ENCODE peak calls at places on chromosome 9, in seven cellular contexts. One of them, this sample, is unnamed.

GRCh38 chr9:138078846-138079245 is 201.3 kb downstream of the CACNA1B start:
- DNase-seq in stimulated activated CD8-positive, alpha-beta memory T cell treated with anti-CD3 and anti-CD28 coated beads, Interleukin-4, amount 100 ng/mL, for 4 hours: no peak
- DNase-seq in AG08396: no peak
- DNase-seq in activated naive CD8-positive, alpha-beta T cell treated with anti-CD3 and anti-CD28 coated beads, Interleukin-2, amount 50 U/mL, for 24 hours: no peak
- DNase-seq in CD4-positive, alpha-beta T cell: no peak
- DNase-seq in NCI-H146: no peak
- DNase-seq in skeletal muscle cell: no peak
- DNase-seq in this sample: no peak

GRCh38 chr9:1303911-1304310 is 253.8 kb downstream of the DMRT2 start:
- DNase-seq in AG08396: no peak
- DNase-seq in CD4-positive, alpha-beta T cell: no peak
- DNase-seq in stimulated activated CD8-positive, alpha-beta memory T cell treated with anti-CD3 and anti-CD28 coated beads, Interleukin-4, amount 100 ng/mL, for 4 hours: no peak
- DNase-seq in NCI-H146: no peak
- DNase-seq in skeletal muscle cell: no peak
- DNase-seq in activated naive CD8-positive, alpha-beta T cell treated with anti-CD3 and anti-CD28 coated beads, Interleukin-2, amount 50 U/mL, for 24 hours: no peak
- DNase-seq in this sample: no peak

GRCh38 chr9:75429531-75430454 is 341.5 kb downstream of the OSTF1 start:
- DNase-seq in skeletal muscle cell: no peak
- DNase-seq in CD4-positive, alpha-beta T cell: no peak
- DNase-seq in AG08396: no peak
- DNase-seq in activated naive CD8-positive, alpha-beta T cell treated with anti-CD3 and anti-CD28 coated beads, Interleukin-2, amount 50 U/mL, for 24 hours: no peak
- DNase-seq in NCI-H146: no peak
- DNase-seq in stimulated activated CD8-positive, alpha-beta memory T cell treated with anti-CD3 and anti-CD28 coated beads, Interleukin-4, amount 100 ng/mL, for 4 hours: no peak
- DNase-seq in this sample: no peak

GRCh38 chr9:89842267-89842768 is 237.5 kb downstream of the GADD45G start:
- DNase-seq in AG08396: no peak
- DNase-seq in NCI-H146: no peak
- DNase-seq in stimulated activated CD8-positive, alpha-beta memory T cell treated with anti-CD3 and anti-CD28 coated beads, Interleukin-4, amount 100 ng/mL, for 4 hours: no peak
- DNase-seq in skeletal muscle cell: no peak
- DNase-seq in CD4-positive, alpha-beta T cell: no peak
- DNase-seq in activated naive CD8-positive, alpha-beta T cell treated with anti-CD3 and anti-CD28 coated beads, Interleukin-2, amount 50 U/mL, for 24 hours: no peak
- DNase-seq in this sample: no peak

GRCh38 chr9:119283118-119283794 is 86.0 kb downstream of the BRINP1 start:
- DNase-seq in stimulated activated CD8-positive, alpha-beta memory T cell treated with anti-CD3 and anti-CD28 coated beads, Interleukin-4, amount 100 ng/mL, for 4 hours: no peak
- DNase-seq in AG08396: no peak
- DNase-seq in skeletal muscle cell: no peak
- DNase-seq in NCI-H146: no peak
- DNase-seq in CD4-positive, alpha-beta T cell: no peak
- DNase-seq in activated naive CD8-positive, alpha-beta T cell treated with anti-CD3 and anti-CD28 coated beads, Interleukin-2, amount 50 U/mL, for 24 hours: no peak
- DNase-seq in this sample: peak; percentile 66

GRCh38 chr9:125511780-125512179 is 195.2 kb downstream of the MAPKAP1 start:
- DNase-seq in CD4-positive, alpha-beta T cell: no peak
- DNase-seq in NCI-H146: no peak
- DNase-seq in activated naive CD8-positive, alpha-beta T cell treated with anti-CD3 and anti-CD28 coated beads, Interleukin-2, amount 50 U/mL, for 24 hours: no peak
- DNase-seq in AG08396: no peak
- DNase-seq in stimulated activated CD8-positive, alpha-beta memory T cell treated with anti-CD3 and anti-CD28 coated beads, Interleukin-4, amount 100 ng/mL, for 4 hours: no peak
- DNase-seq in skeletal muscle cell: no peak
- DNase-seq in this sample: no peak

GRCh38 chr9:137639303-137640051 is 20.7 kb downstream of the EHMT1 start:
- DNase-seq in activated naive CD8-positive, alpha-beta T cell treated with anti-CD3 and anti-CD28 coated beads, Interleukin-2, amount 50 U/mL, for 24 hours: no peak
- DNase-seq in CD4-positive, alpha-beta T cell: no peak
- DNase-seq in skeletal muscle cell: no peak
- DNase-seq in AG08396: no peak
- DNase-seq in NCI-H146: no peak
- DNase-seq in stimulated activated CD8-positive, alpha-beta memory T cell treated with anti-CD3 and anti-CD28 coated beads, Interleukin-4, amount 100 ng/mL, for 4 hours: no peak
- DNase-seq in this sample: no peak

GRCh38 chr9:16315720-16316119 is 554.8 kb downstream of the BNC2 start:
- DNase-seq in CD4-positive, alpha-beta T cell: no peak
- DNase-seq in activated naive CD8-positive, alpha-beta T cell treated with anti-CD3 and anti-CD28 coated beads, Interleukin-2, amount 50 U/mL, for 24 hours: no peak
- DNase-seq in skeletal muscle cell: peak; percentile 28
- DNase-seq in NCI-H146: no peak
- DNase-seq in stimulated activated CD8-positive, alpha-beta memory T cell treated with anti-CD3 and anti-CD28 coated beads, Interleukin-4, amount 100 ng/mL, for 4 hours: no peak
- DNase-seq in AG08396: no peak
- DNase-seq in this sample: no peak

GRCh38 chr9:114397848-114398605 is 10.2 kb upstream of the AKNA start:
- DNase-seq in NCI-H146: peak; percentile 89
- DNase-seq in skeletal muscle cell: peak; percentile 73
- DNase-seq in AG08396: peak; percentile 98
- DNase-seq in stimulated activated CD8-positive, alpha-beta memory T cell treated with anti-CD3 and anti-CD28 coated beads, Interleukin-4, amount 100 ng/mL, for 4 hours: peak; percentile 90
- DNase-seq in CD4-positive, alpha-beta T cell: peak; percentile 94
- DNase-seq in activated naive CD8-positive, alpha-beta T cell treated with anti-CD3 and anti-CD28 coated beads, Interleukin-2, amount 50 U/mL, for 24 hours: peak; percentile 98
- DNase-seq in this sample: peak; percentile 62